ENCODE peak calls at places on chromosome 9, in ten cellular contexts. Q is activated CD8-positive, alpha-beta memory T cell treated with anti-CD3 and anti-CD28 coated beads for 24 hours; N is WTC11; C is NAMALWA; P is GM10248; D is AG09309; J is T-helper 1 cell; A is activated T-cell treated with anti-CD3 and anti-CD28 coated beads, Interleukin-2, amount 50 U/mL, for 24 hours; R is spleen; Y is GF-D8. X is an unnamed sample.
A peak's percentile ranks its signal among the peaks of the same experiment; 100 is the strongest.

GRCh38 chr9:87579761-87580626 is 82.3 kb downstream of the DAPK1 start:
- DNase-seq in J (no peak), D (no peak), C (no peak), Q (no peak), A (no peak), P (no peak), R (no peak), N (no peak), Y (no peak), X (no peak)

GRCh38 chr9:130138791-130139190 is 33.4 kb upstream of the NCS1 start:
- DNase-seq in J (no peak), D (peak; percentile 89), Y (no peak), C (no peak), P (no peak), A (no peak), R (no peak), N (no peak), Q (no peak), X (peak; percentile 75)

GRCh38 chr9:38160613-38161215 is 91.7 kb upstream of the SHB start:
- DNase-seq in J (peak; percentile 44), Y (no peak), P (peak; percentile 69), N (peak; percentile 86), C (peak; percentile 71), A (peak; percentile 64), D (no peak), Q (peak; percentile 80), R (no peak), X (peak; percentile 73)

GRCh38 chr9:95927288-95928004 is 52.0 kb downstream of the ERCC6L2 start:
- DNase-seq in C (no peak), R (no peak), D (no peak), Y (no peak), A (no peak), Q (no peak), P (no peak), N (no peak), J (no peak), X (no peak)

GRCh38 chr9:96107436-96107835 is 194.5 kb downstream of the HSD17B3 start:
- DNase-seq in R (no peak), J (no peak), D (no peak), N (no peak), C (no peak), Y (no peak), Q (no peak), P (no peak), A (no peak), X (no peak)

GRCh38 chr9:110217656-110218099 is 9.7 kb upstream of the C9orf152 start:
- DNase-seq in N (no peak), Q (no peak), D (no peak), R (no peak), A (peak; percentile 33), C (peak; percentile 65), J (no peak), Y (no peak), P (peak; percentile 41), X (no peak)

GRCh38 chr9:117720555-117720954 is 16.4 kb downstream of the TLR4 start:
- DNase-seq in R (no peak), P (no peak), N (no peak), Y (no peak), Q (no peak), D (no peak), A (no peak), J (no peak), C (no peak), X (peak; percentile 39)

GRCh38 chr9:87336914-87337333 is 160.7 kb upstream of the DAPK1 start:
- DNase-seq in N (no peak), Y (peak; percentile 35), J (no peak), R (no peak), P (peak; percentile 54), C (peak; percentile 40), Q (no peak), A (no peak), D (peak; percentile 69), X (peak; percentile 41)

GRCh38 chr9:114011313-114011712 is 66.8 kb downstream of the AMBP start:
- DNase-seq in D (no peak), Y (no peak), C (no peak), P (no peak), Q (no peak), A (peak; percentile 5), R (peak; percentile 19), J (no peak), N (peak; percentile 3), X (no peak)

GRCh38 chr9:37327553-37327952 is 94.9 kb upstream of the GRHPR start:
- DNase-seq in R (no peak), P (no peak), Y (no peak), D (no peak), J (no peak), Q (no peak), N (no peak), C (peak; percentile 59), A (no peak), X (no peak)

GRCh38 chr9:14281136-14281795 is 32.7 kb downstream of the NFIB start:
- DNase-seq in D (no peak), R (no peak), J (no peak), C (peak; percentile 5), Y (no peak), A (no peak), Q (no peak), P (no peak), N (no peak), X (no peak)

GRCh38 chr9:123131258-123131657 is 97.8 kb downstream of the GPR21 start:
- DNase-seq in N (no peak), Q (no peak), Y (no peak), R (no peak), J (no peak), A (no peak), P (no peak), C (no peak), D (peak; percentile 23), X (no peak)

GRCh38 chr9:19173598-19174125 is 46.4 kb upstream of the PLIN2 start:
- DNase-seq in N (no peak), R (no peak), J (no peak), C (no peak), D (no peak), P (no peak), Q (no peak), A (peak; percentile 32), Y (no peak), X (no peak)

GRCh38 chr9:18056269-18056992 is 417.5 kb upstream of the ADAMTSL1 start:
- DNase-seq in R (no peak), C (no peak), Q (no peak), J (no peak), N (no peak), Y (no peak), D (no peak), A (no peak), P (no peak), X (no peak)

GRCh38 chr9:83544002-83544698 is 5.9 kb upstream of the FRMD3 start:
- DNase-seq in Y (peak; percentile 68), J (no peak), N (no peak), Q (no peak), P (peak; percentile 63), D (peak; percentile 72), C (peak; percentile 66), R (no peak), A (no peak), X (peak; percentile 53)

GRCh38 chr9:111839981-111840380 is 45.2 kb upstream of the SHOC1 start:
- DNase-seq in R (no peak), Q (no peak), N (no peak), A (no peak), J (no peak), D (no peak), Y (no peak), P (no peak), C (no peak), X (no peak)

GRCh38 chr9:19104528-19105282 is 2.0 kb upstream of the HAUS6 start:
- DNase-seq in J (no peak), P (no peak), Q (no peak), N (no peak), D (no peak), R (no peak), C (no peak), Y (no peak), A (no peak), X (no peak)

GRCh38 chr9:127938298-127938690 is 640 bp upstream of the DPM2 start:
- DNase-seq in Y (no peak), P (no peak), C (no peak), J (no peak), R (peak; percentile 84), N (no peak), Q (no peak), D (no peak), A (no peak), X (no peak)

GRCh38 chr9:134210511-134210907 is 46.1 kb upstream of the RNU6ATAC start:
- DNase-seq in A (no peak), Y (no peak), C (no peak), R (peak; percentile 63), J (no peak), N (no peak), Q (no peak), D (no peak), P (no peak), X (peak; percentile 13)

GRCh38 chr9:19488721-19489120 is 79.9 kb downstream of the ACER2 start:
- DNase-seq in J (no peak), Q (no peak), A (no peak), P (no peak), N (no peak), R (no peak), C (no peak), D (no peak), Y (no peak), X (no peak)

GRCh38 chr9:36485647-36486453 is 85.8 kb upstream of the RNF38 start:
- DNase-seq in N (no peak), D (no peak), C (peak; percentile 23), A (no peak), Q (no peak), P (no peak), Y (no peak), R (no peak), J (no peak), X (no peak)

GRCh38 chr9:137620581-137620980 is 1.8 kb downstream of the EHMT1 start:
- DNase-seq in C (no peak), A (no peak), D (no peak), P (no peak), Y (no peak), N (no peak), Q (no peak), J (no peak), R (peak; percentile 48), X (no peak)

GRCh38 chr9:98462310-98462709 is 206.9 kb upstream of the TBC1D2 start:
- DNase-seq in Q (no peak), Y (no peak), D (no peak), P (no peak), N (no peak), A (no peak), J (no peak), C (no peak), R (no peak), X (no peak)

GRCh38 chr9:131167146-131167692 is 41.8 kb downstream of the NUP214 start:
- DNase-seq in C (no peak), D (no peak), P (no peak), J (no peak), R (no peak), Q (no peak), Y (no peak), A (no peak), N (no peak), X (no peak)

GRCh38 chr9:117826837-117827236 is 122.6 kb downstream of the TLR4 start:
- DNase-seq in A (no peak), C (no peak), P (no peak), J (no peak), R (peak; percentile 72), Q (no peak), D (no peak), Y (no peak), N (no peak), X (no peak)

GRCh38 chr9:131862261-131862660 is 122.4 kb upstream of the RAPGEF1 start:
- DNase-seq in D (no peak), P (no peak), R (no peak), N (no peak), J (no peak), A (no peak), Y (no peak), Q (no peak), C (no peak), X (no peak)

GRCh38 chr9:75889977-75890540 is 414 bp upstream of the PCSK5 start:
- DNase-seq in P (peak; percentile 16), Y (no peak), R (no peak), A (no peak), J (no peak), D (no peak), C (no peak), Q (no peak), N (no peak), X (peak; percentile 36)

GRCh38 chr9:136238342-136238732 is 7.3 kb downstream of the QSOX2 start:
- DNase-seq in R (no peak), N (no peak), A (no peak), P (no peak), Y (no peak), C (no peak), D (no peak), Q (no peak), J (no peak), X (no peak)

X was measured in left cardiac atrium.